ENCODE peak calls at places on chromosomes 3 and 15, in nine cellular contexts. I is cardiac fibroblast, D is neural progenitor cell, F is A549, U is mesothelial cell of epicardium, Q is IMR-90, J is endothelial cell, S is nephron progenitor cell, C is lower lobe of right lung. X is an unnamed sample.

GRCh38 chr15:53962646-53963561 is 15.3 kb upstream of the UNC13C start:
- DNase-seq in I (peak), D (peak), F (peak), U (no peak), Q (no peak), J (peak), S (peak), C (peak), X (peak)

GRCh38 chr3:49747792-49748480 is 24.2 kb upstream of the GMPPB start:
- DNase-seq in I (peak), D (no peak), F (no peak), U (no peak), Q (peak), J (no peak), S (no peak), C (no peak), X (no peak)

GRCh38 chr15:80010131-80010673 is 39.2 kb upstream of the BCL2A1 start:
- DNase-seq in I (peak), D (no peak), F (peak), U (no peak), Q (no peak), J (no peak), S (no peak), C (no peak), X (no peak)

GRCh38 chr3:51434746-51435323 is 43.8 kb downstream of the RBM15B start:
- DNase-seq in I (peak), D (peak), F (peak), U (no peak), Q (peak), J (peak), S (peak), C (no peak), X (no peak)

GRCh38 chr3:52153389-52154096 is 680 bp downstream of the POC1A start:
- DNase-seq in I (no peak), D (peak), F (peak), U (no peak), Q (peak), J (no peak), S (peak), C (peak), X (no peak)

GRCh38 chr3:55524565-55525244 is 37.6 kb upstream of the WNT5A start:
- DNase-seq in I (peak), D (no peak), F (no peak), U (no peak), Q (peak), J (no peak), S (no peak), C (no peak), X (no peak)

GRCh38 chr3:188830955-188831354 is 340.8 kb upstream of the TPRG1 start:
- DNase-seq in I (peak), D (no peak), F (peak), U (no peak), Q (no peak), J (no peak), S (no peak), C (no peak), X (no peak)

GRCh38 chr3:110031975-110032374 is 694.6 kb upstream of the DPPA4 start:
- DNase-seq in I (no peak), D (no peak), F (no peak), U (no peak), Q (no peak), J (no peak), S (no peak), C (no peak), X (no peak)

GRCh38 chr3:105996781-105997180 is 128.0 kb upstream of the CBLB start:
- DNase-seq in I (no peak), D (no peak), F (no peak), U (no peak), Q (no peak), J (no peak), S (no peak), C (no peak), X (no peak)

GRCh38 chr15:29024681-29025080 is 138.9 kb downstream of the APBA2 start:
- DNase-seq in I (no peak), D (no peak), F (no peak), U (no peak), Q (no peak), J (no peak), S (no peak), C (no peak), X (no peak)

GRCh38 chr15:26243382-26243781 is 380.3 kb upstream of the ATP10A start:
- DNase-seq in I (no peak), D (no peak), F (no peak), U (no peak), Q (no peak), J (no peak), S (no peak), C (no peak), X (no peak)

GRCh38 chr3:11718582-11719405 is 75.1 kb upstream of the VGLL4 start:
- DNase-seq in I (peak), D (peak), F (peak), U (peak), Q (peak), J (peak), S (peak), C (peak), X (peak)

GRCh38 chr15:40928351-40928974 is 677 bp upstream of the DLL4 start:
- DNase-seq in I (no peak), D (peak), F (no peak), U (no peak), Q (no peak), J (peak), S (no peak), C (no peak), X (no peak)

GRCh38 chr15:82894971-82895520 is 57.5 kb downstream of the HOMER2 start:
- DNase-seq in I (no peak), D (peak), F (no peak), U (no peak), Q (peak), J (no peak), S (no peak), C (no peak), X (no peak)

GRCh38 chr3:49022751-49023171 is 840 bp downstream of the NDUFAF3 start:
- DNase-seq in I (no peak), D (no peak), F (peak), U (no peak), Q (no peak), J (no peak), S (peak), C (peak), X (no peak)

GRCh38 chr15:73141216-73141900 is 89.1 kb downstream of the NEO1 start:
- DNase-seq in I (no peak), D (no peak), F (no peak), U (no peak), Q (no peak), J (no peak), S (no peak), C (no peak), X (no peak)

GRCh38 chr15:33013827-33014445 is 180.6 kb downstream of the FMN1 start:
- DNase-seq in I (peak), D (no peak), F (peak), U (no peak), Q (peak), J (no peak), S (no peak), C (no peak), X (no peak)

GRCh38 chr3:45760878-45761711 is 35.2 kb downstream of the SLC6A20 start:
- DNase-seq in I (peak), D (peak), F (peak), U (no peak), Q (peak), J (peak), S (peak), C (no peak), X (no peak)

GRCh38 chr3:73349657-73350056 is 275.1 kb downstream of the PDZRN3 start:
- DNase-seq in I (no peak), D (no peak), F (no peak), U (no peak), Q (no peak), J (no peak), S (no peak), C (no peak), X (no peak)

GRCh38 chr3:134658555-134658954 is 7.7 kb upstream of the KY start:
- DNase-seq in I (no peak), D (no peak), F (no peak), U (no peak), Q (no peak), J (no peak), S (no peak), C (no peak), X (no peak)

GRCh38 chr3:77039606-77040553 is at the start of gene ROBO2:
- DNase-seq in I (peak), D (peak), F (no peak), U (peak), Q (peak), J (peak), S (peak), C (peak), X (peak)

GRCh38 chr3:177524742-177525141 is 327.5 kb upstream of the TBL1XR1 start:
- DNase-seq in I (no peak), D (no peak), F (no peak), U (no peak), Q (no peak), J (no peak), S (no peak), C (no peak), X (no peak)

GRCh38 chr3:157913751-157914150 is 192.5 kb downstream of the SHOX2 start:
- DNase-seq in I (peak), D (no peak), F (no peak), U (no peak), Q (peak), J (no peak), S (no peak), C (no peak), X (no peak)

GRCh38 chr3:114762144-114762543 is 384.9 kb downstream of the ZBTB20 start:
- DNase-seq in I (no peak), D (no peak), F (no peak), U (no peak), Q (no peak), J (no peak), S (no peak), C (no peak), X (no peak)

GRCh38 chr3:168021737-168022450 is 73.8 kb downstream of the GOLIM4 start:
- DNase-seq in I (no peak), D (no peak), F (no peak), U (no peak), Q (no peak), J (no peak), S (no peak), C (no peak), X (no peak)

GRCh38 chr15:78177447-78177873 is 28.3 kb downstream of the IDH3A start:
- DNase-seq in I (peak), D (peak), F (peak), U (peak), Q (no peak), J (peak), S (peak), C (no peak), X (peak)

GRCh38 chr3:47406762-47407149 is 25.9 kb downstream of the PTPN23 start:
- DNase-seq in I (no peak), D (no peak), F (no peak), U (no peak), Q (no peak), J (no peak), S (no peak), C (no peak), X (no peak)

GRCh38 chr15:59885832-59886231 is 118.3 kb upstream of the FOXB1 start:
- DNase-seq in I (peak), D (no peak), F (no peak), U (no peak), Q (no peak), J (peak), S (peak), C (no peak), X (no peak)
- TF ChIP-seq CTCF in I (no peak), D (no peak), F (no peak), U (no peak), Q (no peak), J (no peak), S (no peak), C (no peak), X (no peak)

GRCh38 chr15:89129816-89130134 is 41.5 kb downstream of the ABHD2 start:
- DNase-seq in I (no peak), D (no peak), F (no peak), U (no peak), Q (no peak), J (no peak), S (no peak), C (no peak), X (no peak)
- TF ChIP-seq CTCF in I (no peak), D (no peak), F (no peak), U (no peak), Q (no peak), J (no peak), S (no peak), C (no peak), X (no peak)

DNA sequence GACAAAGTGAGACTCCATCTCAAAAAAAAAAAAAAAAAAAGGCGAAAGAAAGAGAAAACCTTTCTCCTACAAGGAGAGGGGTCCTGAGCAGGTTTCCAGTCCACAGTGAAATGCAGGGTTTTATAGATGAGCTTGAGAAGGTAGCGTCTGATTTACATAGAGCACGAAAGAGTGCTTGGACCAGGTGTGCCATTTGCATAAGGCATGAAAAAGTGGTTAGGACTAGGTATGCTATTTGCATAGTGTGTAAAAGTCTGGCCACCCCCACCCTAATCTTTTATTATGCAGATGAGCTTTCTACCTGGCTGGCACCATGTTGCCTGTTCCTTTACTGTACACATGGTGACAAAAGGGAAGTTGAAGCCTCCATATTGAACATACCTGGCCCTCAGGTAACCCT is 13.6 kb upstream of the RNU6-1 start:
- DNase-seq in I (no peak), D (no peak), F (no peak), U (no peak), Q (no peak), J (no peak), S (no peak), C (no peak), X (no peak)
- TF ChIP-seq CTCF in I (no peak), D (no peak), F (no peak), U (no peak), Q (no peak), J (no peak), S (no peak), C (no peak), X (no peak)

GRCh38 chr3:36843065-36844051 is 79.0 kb upstream of the DCLK3 start:
- DNase-seq in I (peak), D (peak), F (peak), U (no peak), Q (peak), J (peak), S (peak), C (no peak), X (peak)
- TF ChIP-seq CTCF in I (peak), D (peak), F (peak), U (no peak), Q (peak), J (peak), S (peak), C (peak), X (peak)

GRCh38 chr3:125401402-125401801 is 26.3 kb upstream of the ZNF148 start:
- DNase-seq in I (peak), D (no peak), F (no peak), U (no peak), Q (peak), J (no peak), S (no peak), C (no peak), X (no peak)

GRCh38 chr3:125398952-125399351 is 23.8 kb upstream of the ZNF148 start:
- DNase-seq in I (no peak), D (no peak), F (no peak), U (no peak), Q (no peak), J (no peak), S (no peak), C (no peak), X (no peak)

GRCh38 chr3:125406070-125406469 is 30.9 kb upstream of the ZNF148 start:
- DNase-seq in I (no peak), D (no peak), F (no peak), U (no peak), Q (no peak), J (no peak), S (no peak), C (no peak), X (no peak)

GRCh38 chr3:125403789-125404188 is 28.7 kb upstream of the ZNF148 start:
- DNase-seq in I (no peak), D (no peak), F (no peak), U (no peak), Q (peak), J (no peak), S (no peak), C (no peak), X (no peak)
- TF ChIP-seq CTCF in I (peak), D (no peak), F (no peak), U (no peak), Q (peak), J (no peak), S (no peak), C (no peak), X (no peak)

DNA sequence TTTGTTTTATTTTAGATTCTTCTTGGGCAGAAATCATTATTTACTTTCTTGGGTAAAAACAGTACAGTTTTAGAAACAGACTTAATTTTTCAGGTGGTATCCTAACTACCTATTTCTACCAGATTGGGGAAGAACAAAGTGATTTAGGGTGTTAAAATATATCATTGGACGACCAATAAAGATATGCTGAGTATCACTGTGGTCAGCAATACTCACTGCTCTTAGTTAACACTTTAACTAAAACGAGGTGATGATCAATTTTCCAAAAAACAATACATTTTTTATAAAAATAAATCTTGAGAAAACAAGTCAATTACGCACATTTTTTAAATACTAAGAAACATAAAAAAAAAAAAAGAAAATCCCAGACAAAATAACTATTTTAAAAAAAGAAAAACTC is 3.6 kb downstream of the COPS2 start:
- DNase-seq in I (no peak), D (no peak), F (no peak), U (no peak), Q (no peak), J (no peak), S (no peak), C (no peak), X (no peak)
- TF ChIP-seq CTCF in I (no peak), D (no peak), F (no peak), U (no peak), Q (no peak), J (no peak), S (no peak), C (no peak), X (no peak)

DNA sequence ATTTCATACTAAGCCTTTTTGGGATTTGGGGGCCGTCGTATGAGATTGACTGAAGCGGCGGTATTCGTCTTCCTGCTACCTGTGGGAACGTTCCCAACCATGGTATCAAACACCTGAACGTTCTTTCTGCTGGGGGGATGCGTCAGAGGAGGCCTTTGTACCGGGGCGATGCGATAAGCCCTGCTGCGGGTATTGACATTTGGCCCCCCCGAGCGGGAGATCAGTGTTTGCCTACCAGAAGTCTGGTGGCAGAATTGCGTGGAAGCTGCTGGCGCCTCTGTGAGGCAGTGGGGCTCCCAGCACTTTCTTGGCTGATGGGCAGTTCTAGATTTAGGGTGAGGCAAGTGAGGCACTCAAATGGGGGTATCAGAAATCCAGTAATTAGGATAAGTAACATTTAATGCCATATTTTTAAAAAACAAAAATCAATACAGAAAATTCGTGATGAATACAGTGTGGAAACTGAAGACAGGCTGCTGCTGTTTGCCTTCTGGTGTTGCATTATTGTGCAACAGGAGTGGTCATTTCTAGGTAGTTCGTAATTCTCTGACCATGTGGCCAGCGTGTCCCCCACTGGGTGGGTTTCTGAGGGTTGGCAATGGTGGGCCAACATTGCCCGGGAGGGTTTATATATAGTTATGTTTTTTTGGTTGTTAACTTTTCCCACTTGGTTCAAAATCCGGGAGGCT is 12.7 kb downstream of the TRPM1 start:
- DNase-seq in I (no peak), D (no peak), F (no peak), U (no peak), Q (no peak), J (no peak), S (no peak), C (no peak), X (no peak)
- TF ChIP-seq CTCF in I (no peak), D (no peak), F (no peak), U (no peak), Q (no peak), J (no peak), S (no peak), C (no peak), X (no peak)

GRCh38 chr3:39189648-39190269 is 2.6 kb downstream of the XIRP1 start:
- DNase-seq in I (peak), D (peak), F (peak), U (peak), Q (peak), J (peak), S (peak), C (peak), X (peak)

GRCh38 chr3:39192490-39193092 is at the start of gene XIRP1:
- DNase-seq in I (no peak), D (no peak), F (no peak), U (no peak), Q (peak), J (no peak), S (no peak), C (no peak), X (no peak)

GRCh38 chr3:39191773-39192172 is 622 bp downstream of the XIRP1 start:
- DNase-seq in I (no peak), D (no peak), F (no peak), U (no peak), Q (no peak), J (no peak), S (no peak), C (no peak), X (no peak)

GRCh38 chr3:39190281-39191025 is 1.9 kb downstream of the XIRP1 start:
- DNase-seq in I (no peak), D (no peak), F (no peak), U (no peak), Q (no peak), J (no peak), S (no peak), C (no peak), X (no peak)

GRCh38 chr3:39191103-39191502 is 1.3 kb downstream of the XIRP1 start:
- DNase-seq in I (no peak), D (peak), F (no peak), U (no peak), Q (no peak), J (no peak), S (no peak), C (no peak), X (no peak)
- TF ChIP-seq CTCF in I (no peak), D (no peak), F (no peak), U (no peak), Q (no peak), J (no peak), S (no peak), C (no peak), X (no peak)